ENCODE peak calls at places on chromosomes 2 and 18, in eight cellular contexts. One of them, this sample, is unnamed.

GRCh38 chr2:8300216-8300615 is 381.6 kb upstream of the ID2 start:
- DNase-seq in mucosa of gallbladder: peak; percentile 1
- DNase-seq in effector memory CD4-positive, alpha-beta T cell: no peak
- DNase-seq in iris pigment epithelial cell: no peak
- DNase-seq in stimulated activated naive CD8-positive, alpha-beta T cell treated with anti-CD3 and anti-CD28 coated beads, Interleukin-15, amount 100 ng/mL, for 72 hours: no peak
- DNase-seq in right cardiac atrium: no peak
- DNase-seq in CD4-positive, alpha-beta T cell: no peak
- DNase-seq in activated CD4-positive, CD25-positive, alpha-beta regulatory T cell: no peak
- DNase-seq in this sample: no peak

GRCh38 chr2:50449306-50449705 is 582.6 kb downstream of the NRXN1 start:
- DNase-seq in right cardiac atrium: no peak
- DNase-seq in stimulated activated naive CD8-positive, alpha-beta T cell treated with anti-CD3 and anti-CD28 coated beads, Interleukin-15, amount 100 ng/mL, for 72 hours: no peak
- DNase-seq in activated CD4-positive, CD25-positive, alpha-beta regulatory T cell: no peak
- DNase-seq in CD4-positive, alpha-beta T cell: no peak
- DNase-seq in mucosa of gallbladder: no peak
- DNase-seq in effector memory CD4-positive, alpha-beta T cell: no peak
- DNase-seq in iris pigment epithelial cell: peak; percentile 0
- DNase-seq in this sample: no peak

GRCh38 chr18:69636529-69637301 is 236.0 kb downstream of the DOK6 start:
- DNase-seq in effector memory CD4-positive, alpha-beta T cell: no peak
- DNase-seq in stimulated activated naive CD8-positive, alpha-beta T cell treated with anti-CD3 and anti-CD28 coated beads, Interleukin-15, amount 100 ng/mL, for 72 hours: peak; percentile 4
- DNase-seq in activated CD4-positive, CD25-positive, alpha-beta regulatory T cell: no peak
- DNase-seq in CD4-positive, alpha-beta T cell: no peak
- DNase-seq in mucosa of gallbladder: no peak
- DNase-seq in iris pigment epithelial cell: no peak
- DNase-seq in right cardiac atrium: no peak
- DNase-seq in this sample: no peak

GRCh38 chr2:231900486-231900942 is 25.7 kb downstream of the NPPC start:
- DNase-seq in effector memory CD4-positive, alpha-beta T cell: peak; percentile 3
- DNase-seq in stimulated activated naive CD8-positive, alpha-beta T cell treated with anti-CD3 and anti-CD28 coated beads, Interleukin-15, amount 100 ng/mL, for 72 hours: peak; percentile 65
- DNase-seq in right cardiac atrium: peak; percentile 91
- DNase-seq in activated CD4-positive, CD25-positive, alpha-beta regulatory T cell: peak; percentile 13
- DNase-seq in mucosa of gallbladder: peak; percentile 76
- DNase-seq in CD4-positive, alpha-beta T cell: peak; percentile 49
- DNase-seq in iris pigment epithelial cell: peak; percentile 63
- DNase-seq in this sample: peak; percentile 60

GRCh38 chr2:120647487-120647886 is 88.2 kb upstream of the GLI2 start:
- DNase-seq in right cardiac atrium: no peak
- DNase-seq in CD4-positive, alpha-beta T cell: no peak
- DNase-seq in iris pigment epithelial cell: peak; percentile 13
- DNase-seq in stimulated activated naive CD8-positive, alpha-beta T cell treated with anti-CD3 and anti-CD28 coated beads, Interleukin-15, amount 100 ng/mL, for 72 hours: no peak
- DNase-seq in activated CD4-positive, CD25-positive, alpha-beta regulatory T cell: no peak
- DNase-seq in effector memory CD4-positive, alpha-beta T cell: no peak
- DNase-seq in mucosa of gallbladder: no peak
- DNase-seq in this sample: no peak

GRCh38 chr2:231682546-231683291 is 25.6 kb upstream of the PTMA start:
- DNase-seq in activated CD4-positive, CD25-positive, alpha-beta regulatory T cell: no peak
- DNase-seq in iris pigment epithelial cell: no peak
- DNase-seq in CD4-positive, alpha-beta T cell: no peak
- DNase-seq in right cardiac atrium: no peak
- DNase-seq in effector memory CD4-positive, alpha-beta T cell: no peak
- DNase-seq in stimulated activated naive CD8-positive, alpha-beta T cell treated with anti-CD3 and anti-CD28 coated beads, Interleukin-15, amount 100 ng/mL, for 72 hours: no peak
- DNase-seq in mucosa of gallbladder: no peak
- DNase-seq in this sample: no peak

GRCh38 chr2:227506456-227506855 is 34.5 kb downstream of the AGFG1 start:
- DNase-seq in stimulated activated naive CD8-positive, alpha-beta T cell treated with anti-CD3 and anti-CD28 coated beads, Interleukin-15, amount 100 ng/mL, for 72 hours: no peak
- DNase-seq in activated CD4-positive, CD25-positive, alpha-beta regulatory T cell: no peak
- DNase-seq in iris pigment epithelial cell: no peak
- DNase-seq in effector memory CD4-positive, alpha-beta T cell: no peak
- DNase-seq in mucosa of gallbladder: no peak
- DNase-seq in right cardiac atrium: no peak
- DNase-seq in CD4-positive, alpha-beta T cell: no peak
- DNase-seq in this sample: no peak

GRCh38 chr18:59917422-59917821 is 17.6 kb downstream of the PMAIP1 start:
- DNase-seq in effector memory CD4-positive, alpha-beta T cell: no peak
- DNase-seq in stimulated activated naive CD8-positive, alpha-beta T cell treated with anti-CD3 and anti-CD28 coated beads, Interleukin-15, amount 100 ng/mL, for 72 hours: no peak
- DNase-seq in activated CD4-positive, CD25-positive, alpha-beta regulatory T cell: no peak
- DNase-seq in iris pigment epithelial cell: peak; percentile 81
- DNase-seq in CD4-positive, alpha-beta T cell: no peak
- DNase-seq in right cardiac atrium: no peak
- DNase-seq in mucosa of gallbladder: no peak
- DNase-seq in this sample: no peak

GRCh38 chr18:7657050-7657449 is 89.9 kb downstream of the PTPRM start:
- DNase-seq in effector memory CD4-positive, alpha-beta T cell: no peak
- DNase-seq in activated CD4-positive, CD25-positive, alpha-beta regulatory T cell: no peak
- DNase-seq in CD4-positive, alpha-beta T cell: no peak
- DNase-seq in iris pigment epithelial cell: no peak
- DNase-seq in right cardiac atrium: no peak
- DNase-seq in stimulated activated naive CD8-positive, alpha-beta T cell treated with anti-CD3 and anti-CD28 coated beads, Interleukin-15, amount 100 ng/mL, for 72 hours: no peak
- DNase-seq in mucosa of gallbladder: no peak
- DNase-seq in this sample: peak; percentile 51

GRCh38 chr2:10325278-10326145 is 22.8 kb downstream of the HPCAL1 start:
- DNase-seq in right cardiac atrium: no peak
- DNase-seq in stimulated activated naive CD8-positive, alpha-beta T cell treated with anti-CD3 and anti-CD28 coated beads, Interleukin-15, amount 100 ng/mL, for 72 hours: no peak
- DNase-seq in activated CD4-positive, CD25-positive, alpha-beta regulatory T cell: no peak
- DNase-seq in iris pigment epithelial cell: no peak
- DNase-seq in CD4-positive, alpha-beta T cell: no peak
- DNase-seq in effector memory CD4-positive, alpha-beta T cell: no peak
- DNase-seq in mucosa of gallbladder: no peak
- DNase-seq in this sample: no peak

GRCh38 chr2:202105025-202105424 is 32.0 kb downstream of the KIAA2012 start:
- DNase-seq in mucosa of gallbladder: no peak
- DNase-seq in iris pigment epithelial cell: no peak
- DNase-seq in effector memory CD4-positive, alpha-beta T cell: no peak
- DNase-seq in CD4-positive, alpha-beta T cell: no peak
- DNase-seq in activated CD4-positive, CD25-positive, alpha-beta regulatory T cell: no peak
- DNase-seq in right cardiac atrium: no peak
- DNase-seq in stimulated activated naive CD8-positive, alpha-beta T cell treated with anti-CD3 and anti-CD28 coated beads, Interleukin-15, amount 100 ng/mL, for 72 hours: no peak
- DNase-seq in this sample: no peak

GRCh38 chr2:235445116-235445515 is 48.7 kb upstream of the AGAP1 start:
- DNase-seq in CD4-positive, alpha-beta T cell: no peak
- DNase-seq in mucosa of gallbladder: no peak
- DNase-seq in right cardiac atrium: no peak
- DNase-seq in iris pigment epithelial cell: no peak
- DNase-seq in activated CD4-positive, CD25-positive, alpha-beta regulatory T cell: no peak
- DNase-seq in effector memory CD4-positive, alpha-beta T cell: no peak
- DNase-seq in stimulated activated naive CD8-positive, alpha-beta T cell treated with anti-CD3 and anti-CD28 coated beads, Interleukin-15, amount 100 ng/mL, for 72 hours: no peak
- DNase-seq in this sample: no peak

GRCh38 chr2:64525323-64525625 is 1.1 kb downstream of the AFTPH start:
- DNase-seq in CD4-positive, alpha-beta T cell: no peak
- DNase-seq in stimulated activated naive CD8-positive, alpha-beta T cell treated with anti-CD3 and anti-CD28 coated beads, Interleukin-15, amount 100 ng/mL, for 72 hours: no peak
- DNase-seq in right cardiac atrium: no peak
- DNase-seq in activated CD4-positive, CD25-positive, alpha-beta regulatory T cell: no peak
- DNase-seq in effector memory CD4-positive, alpha-beta T cell: no peak
- DNase-seq in iris pigment epithelial cell: peak; percentile 57
- DNase-seq in mucosa of gallbladder: no peak
- DNase-seq in this sample: no peak

GRCh38 chr2:102592601-102593000 is 26.8 kb upstream of the SLC9A2 start:
- DNase-seq in iris pigment epithelial cell: peak; percentile 16
- DNase-seq in right cardiac atrium: no peak
- DNase-seq in stimulated activated naive CD8-positive, alpha-beta T cell treated with anti-CD3 and anti-CD28 coated beads, Interleukin-15, amount 100 ng/mL, for 72 hours: peak; percentile 14
- DNase-seq in effector memory CD4-positive, alpha-beta T cell: no peak
- DNase-seq in mucosa of gallbladder: peak; percentile 29
- DNase-seq in activated CD4-positive, CD25-positive, alpha-beta regulatory T cell: no peak
- DNase-seq in CD4-positive, alpha-beta T cell: no peak
- DNase-seq in this sample: no peak

GRCh38 chr18:13910501-13910900 is 4.8 kb downstream of the MC2R start:
- DNase-seq in mucosa of gallbladder: no peak
- DNase-seq in effector memory CD4-positive, alpha-beta T cell: no peak
- DNase-seq in right cardiac atrium: no peak
- DNase-seq in stimulated activated naive CD8-positive, alpha-beta T cell treated with anti-CD3 and anti-CD28 coated beads, Interleukin-15, amount 100 ng/mL, for 72 hours: no peak
- DNase-seq in CD4-positive, alpha-beta T cell: no peak
- DNase-seq in iris pigment epithelial cell: no peak
- DNase-seq in activated CD4-positive, CD25-positive, alpha-beta regulatory T cell: no peak
- DNase-seq in this sample: no peak

GRCh38 chr2:105261061-105261460 is 19.5 kb downstream of the GPR45 start:
- DNase-seq in activated CD4-positive, CD25-positive, alpha-beta regulatory T cell: no peak
- DNase-seq in effector memory CD4-positive, alpha-beta T cell: no peak
- DNase-seq in CD4-positive, alpha-beta T cell: no peak
- DNase-seq in stimulated activated naive CD8-positive, alpha-beta T cell treated with anti-CD3 and anti-CD28 coated beads, Interleukin-15, amount 100 ng/mL, for 72 hours: no peak
- DNase-seq in right cardiac atrium: no peak
- DNase-seq in iris pigment epithelial cell: peak; percentile 100
- DNase-seq in mucosa of gallbladder: no peak
- DNase-seq in this sample: no peak

GRCh38 chr2:101805146-101806088 is 107.9 kb downstream of the MAP4K4 start:
- DNase-seq in stimulated activated naive CD8-positive, alpha-beta T cell treated with anti-CD3 and anti-CD28 coated beads, Interleukin-15, amount 100 ng/mL, for 72 hours: no peak
- DNase-seq in CD4-positive, alpha-beta T cell: no peak
- DNase-seq in mucosa of gallbladder: no peak
- DNase-seq in effector memory CD4-positive, alpha-beta T cell: no peak
- DNase-seq in iris pigment epithelial cell: peak; percentile 69
- DNase-seq in activated CD4-positive, CD25-positive, alpha-beta regulatory T cell: no peak
- DNase-seq in right cardiac atrium: no peak
- DNase-seq in this sample: peak; percentile 33

GRCh38 chr2:100518801-100519200 is 44.0 kb upstream of the PDCL3 start:
- DNase-seq in activated CD4-positive, CD25-positive, alpha-beta regulatory T cell: no peak
- DNase-seq in iris pigment epithelial cell: peak; percentile 3
- DNase-seq in stimulated activated naive CD8-positive, alpha-beta T cell treated with anti-CD3 and anti-CD28 coated beads, Interleukin-15, amount 100 ng/mL, for 72 hours: no peak
- DNase-seq in effector memory CD4-positive, alpha-beta T cell: no peak
- DNase-seq in mucosa of gallbladder: no peak
- DNase-seq in CD4-positive, alpha-beta T cell: no peak
- DNase-seq in right cardiac atrium: no peak
- DNase-seq in this sample: no peak

GRCh38 chr2:2950403-2950952 is 427.1 kb downstream of the EIPR1 start:
- DNase-seq in effector memory CD4-positive, alpha-beta T cell: no peak
- DNase-seq in activated CD4-positive, CD25-positive, alpha-beta regulatory T cell: no peak
- DNase-seq in right cardiac atrium: no peak
- DNase-seq in stimulated activated naive CD8-positive, alpha-beta T cell treated with anti-CD3 and anti-CD28 coated beads, Interleukin-15, amount 100 ng/mL, for 72 hours: no peak
- DNase-seq in iris pigment epithelial cell: no peak
- DNase-seq in CD4-positive, alpha-beta T cell: no peak
- DNase-seq in mucosa of gallbladder: peak; percentile 50
- DNase-seq in this sample: no peak

GRCh38 chr2:20049631-20050030 is 1.8 kb downstream of the LAPTM4A start:
- DNase-seq in effector memory CD4-positive, alpha-beta T cell: no peak
- DNase-seq in CD4-positive, alpha-beta T cell: no peak
- DNase-seq in iris pigment epithelial cell: peak; percentile 44
- DNase-seq in activated CD4-positive, CD25-positive, alpha-beta regulatory T cell: no peak
- DNase-seq in mucosa of gallbladder: no peak
- DNase-seq in right cardiac atrium: no peak
- DNase-seq in stimulated activated naive CD8-positive, alpha-beta T cell treated with anti-CD3 and anti-CD28 coated beads, Interleukin-15, amount 100 ng/mL, for 72 hours: no peak
- DNase-seq in this sample: no peak

GRCh38 chr2:69216535-69217332 is 170.3 kb downstream of the GFPT1 start:
- DNase-seq in iris pigment epithelial cell: peak; percentile 95
- DNase-seq in activated CD4-positive, CD25-positive, alpha-beta regulatory T cell: no peak
- DNase-seq in right cardiac atrium: no peak
- DNase-seq in stimulated activated naive CD8-positive, alpha-beta T cell treated with anti-CD3 and anti-CD28 coated beads, Interleukin-15, amount 100 ng/mL, for 72 hours: no peak
- DNase-seq in effector memory CD4-positive, alpha-beta T cell: no peak
- DNase-seq in mucosa of gallbladder: no peak
- DNase-seq in CD4-positive, alpha-beta T cell: no peak
- DNase-seq in this sample: peak; percentile 42

GRCh38 chr2:216556202-216556601 is 57.6 kb downstream of the RPL37A start:
- DNase-seq in effector memory CD4-positive, alpha-beta T cell: no peak
- DNase-seq in iris pigment epithelial cell: no peak
- DNase-seq in mucosa of gallbladder: no peak
- DNase-seq in right cardiac atrium: no peak
- DNase-seq in activated CD4-positive, CD25-positive, alpha-beta regulatory T cell: no peak
- DNase-seq in CD4-positive, alpha-beta T cell: no peak
- DNase-seq in stimulated activated naive CD8-positive, alpha-beta T cell treated with anti-CD3 and anti-CD28 coated beads, Interleukin-15, amount 100 ng/mL, for 72 hours: no peak
- DNase-seq in this sample: no peak

GRCh38 chr2:39121523-39122063 is 742 bp upstream of the SOS1 start:
- DNase-seq in right cardiac atrium: no peak
- DNase-seq in iris pigment epithelial cell: no peak
- DNase-seq in effector memory CD4-positive, alpha-beta T cell: no peak
- DNase-seq in activated CD4-positive, CD25-positive, alpha-beta regulatory T cell: no peak
- DNase-seq in CD4-positive, alpha-beta T cell: no peak
- DNase-seq in stimulated activated naive CD8-positive, alpha-beta T cell treated with anti-CD3 and anti-CD28 coated beads, Interleukin-15, amount 100 ng/mL, for 72 hours: no peak
- DNase-seq in mucosa of gallbladder: no peak
- DNase-seq in this sample: no peak

GRCh38 chr2:51511002-51511401 is 479.1 kb upstream of the NRXN1 start:
- DNase-seq in CD4-positive, alpha-beta T cell: no peak
- DNase-seq in stimulated activated naive CD8-positive, alpha-beta T cell treated with anti-CD3 and anti-CD28 coated beads, Interleukin-15, amount 100 ng/mL, for 72 hours: no peak
- DNase-seq in mucosa of gallbladder: no peak
- DNase-seq in iris pigment epithelial cell: no peak
- DNase-seq in effector memory CD4-positive, alpha-beta T cell: no peak
- DNase-seq in right cardiac atrium: no peak
- DNase-seq in activated CD4-positive, CD25-positive, alpha-beta regulatory T cell: no peak
- DNase-seq in this sample: no peak

GRCh38 chr2:237692601-237693079 is 65.3 kb downstream of the LRRFIP1 start:
- DNase-seq in CD4-positive, alpha-beta T cell: no peak
- DNase-seq in effector memory CD4-positive, alpha-beta T cell: no peak
- DNase-seq in iris pigment epithelial cell: no peak
- DNase-seq in mucosa of gallbladder: no peak
- DNase-seq in right cardiac atrium: peak; percentile 75
- DNase-seq in stimulated activated naive CD8-positive, alpha-beta T cell treated with anti-CD3 and anti-CD28 coated beads, Interleukin-15, amount 100 ng/mL, for 72 hours: no peak
- DNase-seq in activated CD4-positive, CD25-positive, alpha-beta regulatory T cell: no peak
- DNase-seq in this sample: no peak

GRCh38 chr2:186664644-186665043 is 29.2 kb upstream of the FAM171B start:
- DNase-seq in effector memory CD4-positive, alpha-beta T cell: no peak
- DNase-seq in CD4-positive, alpha-beta T cell: no peak
- DNase-seq in stimulated activated naive CD8-positive, alpha-beta T cell treated with anti-CD3 and anti-CD28 coated beads, Interleukin-15, amount 100 ng/mL, for 72 hours: no peak
- DNase-seq in mucosa of gallbladder: no peak
- DNase-seq in right cardiac atrium: no peak
- DNase-seq in iris pigment epithelial cell: no peak
- DNase-seq in activated CD4-positive, CD25-positive, alpha-beta regulatory T cell: no peak
- DNase-seq in this sample: no peak

GRCh38 chr2:160679686-160680085 is 186.1 kb upstream of the RBMS1 start:
- DNase-seq in effector memory CD4-positive, alpha-beta T cell: no peak
- DNase-seq in iris pigment epithelial cell: no peak
- DNase-seq in CD4-positive, alpha-beta T cell: no peak
- DNase-seq in stimulated activated naive CD8-positive, alpha-beta T cell treated with anti-CD3 and anti-CD28 coated beads, Interleukin-15, amount 100 ng/mL, for 72 hours: no peak
- DNase-seq in mucosa of gallbladder: no peak
- DNase-seq in right cardiac atrium: no peak
- DNase-seq in activated CD4-positive, CD25-positive, alpha-beta regulatory T cell: no peak
- DNase-seq in this sample: no peak

GRCh38 chr2:200585730-200586643 is at the start of gene AOX1:
- DNase-seq in effector memory CD4-positive, alpha-beta T cell: no peak
- DNase-seq in mucosa of gallbladder: peak; percentile 80
- DNase-seq in stimulated activated naive CD8-positive, alpha-beta T cell treated with anti-CD3 and anti-CD28 coated beads, Interleukin-15, amount 100 ng/mL, for 72 hours: peak; percentile 20
- DNase-seq in activated CD4-positive, CD25-positive, alpha-beta regulatory T cell: no peak
- DNase-seq in right cardiac atrium: peak; percentile 79
- DNase-seq in iris pigment epithelial cell: peak; percentile 51
- DNase-seq in CD4-positive, alpha-beta T cell: no peak
- DNase-seq in this sample: peak; percentile 18

GRCh38 chr18:3726241-3726951 is 276.4 kb downstream of the TGIF1 start:
- DNase-seq in effector memory CD4-positive, alpha-beta T cell: no peak
- DNase-seq in CD4-positive, alpha-beta T cell: no peak
- DNase-seq in right cardiac atrium: no peak
- DNase-seq in mucosa of gallbladder: peak; percentile 48
- DNase-seq in iris pigment epithelial cell: no peak
- DNase-seq in stimulated activated naive CD8-positive, alpha-beta T cell treated with anti-CD3 and anti-CD28 coated beads, Interleukin-15, amount 100 ng/mL, for 72 hours: no peak
- DNase-seq in activated CD4-positive, CD25-positive, alpha-beta regulatory T cell: no peak
- DNase-seq in this sample: no peak

GRCh38 chr2:127052771-127053691 is 53.9 kb downstream of the BIN1 start:
- DNase-seq in right cardiac atrium: no peak
- DNase-seq in CD4-positive, alpha-beta T cell: no peak
- DNase-seq in effector memory CD4-positive, alpha-beta T cell: no peak
- DNase-seq in iris pigment epithelial cell: no peak
- DNase-seq in stimulated activated naive CD8-positive, alpha-beta T cell treated with anti-CD3 and anti-CD28 coated beads, Interleukin-15, amount 100 ng/mL, for 72 hours: no peak
- DNase-seq in activated CD4-positive, CD25-positive, alpha-beta regulatory T cell: no peak
- DNase-seq in mucosa of gallbladder: no peak
- DNase-seq in this sample: peak; percentile 35

This sample was measured in heart left ventricle.